ENCODE peak calls at places on chromosomes 6 and 20, in seven cellular contexts. One of them, this sample, is unnamed. For H3K27me3, the result is how much of the 10 kb centered on the place peaks cover.

GRCh38 chr20:61630816-61631215 is 378.8 kb downstream of the CDH4 start:
- DNase-seq in IMR-90: no peak
- DNase-seq in neuronal stem cell: no peak
- DNase-seq in trophoblast cell: no peak
- DNase-seq in H1: no peak
- DNase-seq in mesenchymal stem cell: no peak
- DNase-seq in mesendoderm: no peak
- DNase-seq in this sample: no peak

GRCh38 chr6:45795678-45796077 is 220.0 kb downstream of the CLIC5 start:
- DNase-seq in neuronal stem cell: no peak
- DNase-seq in H1: no peak
- DNase-seq in mesenchymal stem cell: no peak
- DNase-seq in IMR-90: peak
- DNase-seq in mesendoderm: no peak
- DNase-seq in trophoblast cell: no peak
- DNase-seq in this sample: no peak

GRCh38 chr6:5981274-5982026 is 25.3 kb downstream of the NRN1 start:
- DNase-seq in mesendoderm: no peak
- DNase-seq in H1: no peak
- DNase-seq in mesenchymal stem cell: no peak
- DNase-seq in neuronal stem cell: no peak
- DNase-seq in trophoblast cell: no peak
- DNase-seq in IMR-90: peak
- DNase-seq in this sample: no peak

GRCh38 chr20:21002486-21002885 is 103.7 kb downstream of the LINC00237 start:
- DNase-seq in mesendoderm: no peak
- DNase-seq in mesenchymal stem cell: no peak
- DNase-seq in neuronal stem cell: no peak
- DNase-seq in H1: no peak
- DNase-seq in trophoblast cell: no peak
- DNase-seq in IMR-90: no peak
- DNase-seq in this sample: no peak

GRCh38 chr20:63955281-63955845 is 853 bp downstream of the UCKL1 start:
- DNase-seq in H1: peak
- DNase-seq in trophoblast cell: no peak
- DNase-seq in neuronal stem cell: no peak
- DNase-seq in mesendoderm: peak
- DNase-seq in mesenchymal stem cell: peak
- DNase-seq in IMR-90: no peak
- DNase-seq in this sample: no peak

GRCh38 chr6:12537389-12537788 is 179.2 kb upstream of the PHACTR1 start:
- DNase-seq in mesendoderm: peak
- DNase-seq in IMR-90: peak
- DNase-seq in trophoblast cell: no peak
- DNase-seq in neuronal stem cell: no peak
- DNase-seq in H1: no peak
- DNase-seq in mesenchymal stem cell: peak
- DNase-seq in this sample: no peak

GRCh38 chr20:38789503-38790209 is 15.8 kb upstream of the PPP1R16B start:
- DNase-seq in IMR-90: peak
- DNase-seq in H1: no peak
- DNase-seq in mesenchymal stem cell: peak
- DNase-seq in neuronal stem cell: no peak
- DNase-seq in trophoblast cell: no peak
- DNase-seq in mesendoderm: peak
- DNase-seq in this sample: no peak

GRCh38 chr6:24394777-24395437 is 7.8 kb upstream of the MRS2 start:
- DNase-seq in mesendoderm: no peak
- DNase-seq in IMR-90: peak
- DNase-seq in trophoblast cell: peak
- DNase-seq in mesenchymal stem cell: peak
- DNase-seq in H1: no peak
- DNase-seq in neuronal stem cell: no peak
- DNase-seq in this sample: no peak

GRCh38 chr6:69865126-69865525 is 1.2 kb upstream of the COL19A1 start:
- DNase-seq in trophoblast cell: no peak
- DNase-seq in mesendoderm: no peak
- DNase-seq in IMR-90: peak
- DNase-seq in mesenchymal stem cell: peak
- DNase-seq in H1: no peak
- DNase-seq in neuronal stem cell: no peak
- DNase-seq in this sample: no peak

GRCh38 chr20:55160022-55160421 is 684.6 kb downstream of the DOK5 start:
- DNase-seq in IMR-90: no peak
- DNase-seq in trophoblast cell: no peak
- DNase-seq in neuronal stem cell: no peak
- DNase-seq in mesendoderm: no peak
- DNase-seq in H1: no peak
- DNase-seq in mesenchymal stem cell: no peak
- DNase-seq in this sample: no peak

GRCh38 chr6:79810153-79810806 is 137.1 kb downstream of the ELOVL4 start:
- DNase-seq in trophoblast cell: no peak
- DNase-seq in mesenchymal stem cell: no peak
- DNase-seq in neuronal stem cell: peak
- DNase-seq in IMR-90: no peak
- DNase-seq in H1: no peak
- DNase-seq in mesendoderm: no peak
- DNase-seq in this sample: no peak

GRCh38 chr6:79813854-79814477 is 133.4 kb downstream of the ELOVL4 start:
- DNase-seq in neuronal stem cell: peak
- DNase-seq in trophoblast cell: peak
- DNase-seq in mesenchymal stem cell: peak
- DNase-seq in IMR-90: peak
- DNase-seq in H1: peak
- DNase-seq in mesendoderm: peak
- DNase-seq in this sample: peak

GRCh38 chr6:79812195-79812594 is 135.2 kb downstream of the ELOVL4 start:
- DNase-seq in mesendoderm: no peak
- DNase-seq in H1: no peak
- DNase-seq in mesenchymal stem cell: no peak
- DNase-seq in IMR-90: no peak
- DNase-seq in trophoblast cell: no peak
- DNase-seq in neuronal stem cell: no peak
- DNase-seq in this sample: peak

GRCh38 chr6:79810878-79811277 is 136.5 kb downstream of the ELOVL4 start:
- DNase-seq in mesenchymal stem cell: no peak
- DNase-seq in neuronal stem cell: peak
- DNase-seq in mesendoderm: no peak
- DNase-seq in trophoblast cell: no peak
- DNase-seq in H1: no peak
- DNase-seq in IMR-90: no peak
- DNase-seq in this sample: no peak

GRCh38 chr6:79813143-79813542 is 134.2 kb downstream of the ELOVL4 start:
- DNase-seq in trophoblast cell: no peak
- DNase-seq in neuronal stem cell: no peak
- DNase-seq in H1: no peak
- DNase-seq in IMR-90: no peak
- DNase-seq in mesendoderm: no peak
- DNase-seq in mesenchymal stem cell: no peak
- DNase-seq in this sample: no peak
- H2BK5ac ChIP-seq in trophoblast cell: no peak
- H2BK5ac ChIP-seq in neuronal stem cell: no peak
- H2BK5ac ChIP-seq in H1: no peak
- H2BK5ac ChIP-seq in IMR-90: no peak
- H2BK5ac ChIP-seq in mesendoderm: no peak
- H2BK5ac ChIP-seq in mesenchymal stem cell: no peak
- H2BK5ac ChIP-seq in this sample: no peak

DNA sequence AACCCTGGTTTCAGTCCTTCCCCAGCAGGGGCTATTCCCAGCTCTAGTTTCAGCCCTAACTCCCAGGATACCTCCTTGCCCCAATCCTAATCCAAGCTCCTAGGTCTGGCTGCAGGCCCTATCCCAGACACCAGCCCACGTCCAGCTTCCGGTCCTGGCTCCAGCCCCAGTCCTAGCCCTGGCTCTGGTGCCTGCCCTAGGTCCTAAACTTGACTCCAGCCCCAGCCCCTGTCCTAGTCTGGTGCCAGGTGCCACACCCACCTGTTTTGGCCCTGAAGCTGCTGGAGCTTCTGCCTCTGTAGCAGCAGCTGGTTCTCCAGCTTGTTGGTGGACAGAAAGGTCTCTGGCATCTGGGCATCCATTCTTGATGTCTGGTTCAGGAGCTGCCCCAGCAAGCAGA is 28.1 kb downstream of the ANGPT4 start:
- DNase-seq in IMR-90: no peak
- DNase-seq in mesenchymal stem cell: no peak
- DNase-seq in H1: no peak
- DNase-seq in mesendoderm: no peak
- DNase-seq in trophoblast cell: no peak
- DNase-seq in neuronal stem cell: no peak
- DNase-seq in this sample: no peak
- H3K27me3 ChIP-seq in IMR-90: under half
- H3K27me3 ChIP-seq in mesenchymal stem cell: half or more
- H3K27me3 ChIP-seq in H1: under half
- H3K27me3 ChIP-seq in mesendoderm: under half
- H3K27me3 ChIP-seq in trophoblast cell: under half
- H3K27me3 ChIP-seq in neuronal stem cell: under half
- H3K27me3 ChIP-seq in this sample: under half

GRCh38 chr20:58638467-58639181 is 12.5 kb upstream of the STX16 start:
- DNase-seq in H1: no peak
- DNase-seq in mesendoderm: no peak
- DNase-seq in trophoblast cell: no peak
- DNase-seq in mesenchymal stem cell: no peak
- DNase-seq in neuronal stem cell: no peak
- DNase-seq in IMR-90: no peak
- DNase-seq in this sample: no peak

GRCh38 chr20:58637466-58638198 is 13.5 kb upstream of the STX16 start:
- DNase-seq in trophoblast cell: no peak
- DNase-seq in mesendoderm: no peak
- DNase-seq in H1: no peak
- DNase-seq in mesenchymal stem cell: no peak
- DNase-seq in IMR-90: no peak
- DNase-seq in neuronal stem cell: no peak
- DNase-seq in this sample: no peak

GRCh38 chr20:58640446-58640845 is 10.6 kb upstream of the STX16 start:
- DNase-seq in mesenchymal stem cell: peak
- DNase-seq in trophoblast cell: peak
- DNase-seq in neuronal stem cell: no peak
- DNase-seq in mesendoderm: no peak
- DNase-seq in H1: no peak
- DNase-seq in IMR-90: peak
- DNase-seq in this sample: no peak

GRCh38 chr20:58636983-58637421 is 14.1 kb upstream of the STX16 start:
- DNase-seq in trophoblast cell: no peak
- DNase-seq in H1: no peak
- DNase-seq in IMR-90: no peak
- DNase-seq in mesenchymal stem cell: no peak
- DNase-seq in mesendoderm: peak
- DNase-seq in neuronal stem cell: peak
- DNase-seq in this sample: no peak

DNA sequence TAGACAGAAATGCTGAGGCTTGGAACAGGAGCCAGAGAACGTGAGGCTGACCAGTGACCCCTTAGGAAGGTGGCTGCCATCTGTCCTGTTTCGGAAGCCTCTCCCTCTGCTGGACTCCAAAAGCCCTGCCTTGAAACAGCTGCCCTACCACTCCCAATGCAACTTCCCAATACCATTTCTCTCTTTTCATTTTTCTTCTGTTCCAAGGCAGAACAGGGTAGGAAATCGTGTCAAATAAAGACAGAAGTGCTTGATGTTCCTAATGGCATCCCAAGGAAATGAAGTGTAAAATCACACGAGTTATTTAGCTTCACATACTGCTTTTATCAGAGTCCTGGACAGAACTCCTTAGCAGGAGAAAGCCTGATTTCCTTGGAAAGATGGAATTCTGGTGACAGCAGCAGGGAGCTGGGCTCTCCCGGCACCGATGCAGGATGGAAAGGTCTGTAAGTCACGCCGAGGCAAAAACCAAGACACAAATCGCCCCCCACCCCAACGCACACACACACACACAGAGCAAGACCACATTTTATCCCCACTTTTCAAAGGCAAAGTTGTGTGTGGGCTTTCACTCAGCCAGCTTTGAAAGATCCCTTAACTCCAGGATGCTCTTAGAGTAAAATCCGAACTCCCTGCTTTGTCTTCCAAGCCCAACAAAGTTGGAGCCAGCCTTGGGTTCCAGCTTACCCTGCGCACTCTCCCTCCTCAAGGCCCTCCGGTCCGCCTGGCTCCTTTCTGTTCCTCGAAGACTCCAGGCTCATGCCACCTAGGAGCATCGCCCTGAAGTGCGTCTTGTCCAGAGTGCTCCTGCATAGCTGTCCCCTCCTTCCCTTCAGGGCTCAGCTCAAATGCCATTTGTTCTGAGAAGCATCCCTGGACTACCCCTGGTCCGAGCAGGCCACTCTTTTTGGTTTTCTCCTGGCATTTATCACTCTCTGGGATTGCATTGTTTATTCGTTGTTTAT is 11.6 kb upstream of the STX16 start:
- DNase-seq in mesendoderm: no peak
- DNase-seq in IMR-90: no peak
- DNase-seq in H1: no peak
- DNase-seq in neuronal stem cell: no peak
- DNase-seq in trophoblast cell: no peak
- DNase-seq in mesenchymal stem cell: no peak
- DNase-seq in this sample: no peak
- H3K4me2 ChIP-seq in mesendoderm: no peak
- H3K4me2 ChIP-seq in IMR-90: no peak
- H3K4me2 ChIP-seq in H1: no peak
- H3K4me2 ChIP-seq in neuronal stem cell: no peak
- H3K4me2 ChIP-seq in trophoblast cell: no peak
- H3K4me2 ChIP-seq in mesenchymal stem cell: no peak
- H3K4me2 ChIP-seq in this sample: no peak

DNA sequence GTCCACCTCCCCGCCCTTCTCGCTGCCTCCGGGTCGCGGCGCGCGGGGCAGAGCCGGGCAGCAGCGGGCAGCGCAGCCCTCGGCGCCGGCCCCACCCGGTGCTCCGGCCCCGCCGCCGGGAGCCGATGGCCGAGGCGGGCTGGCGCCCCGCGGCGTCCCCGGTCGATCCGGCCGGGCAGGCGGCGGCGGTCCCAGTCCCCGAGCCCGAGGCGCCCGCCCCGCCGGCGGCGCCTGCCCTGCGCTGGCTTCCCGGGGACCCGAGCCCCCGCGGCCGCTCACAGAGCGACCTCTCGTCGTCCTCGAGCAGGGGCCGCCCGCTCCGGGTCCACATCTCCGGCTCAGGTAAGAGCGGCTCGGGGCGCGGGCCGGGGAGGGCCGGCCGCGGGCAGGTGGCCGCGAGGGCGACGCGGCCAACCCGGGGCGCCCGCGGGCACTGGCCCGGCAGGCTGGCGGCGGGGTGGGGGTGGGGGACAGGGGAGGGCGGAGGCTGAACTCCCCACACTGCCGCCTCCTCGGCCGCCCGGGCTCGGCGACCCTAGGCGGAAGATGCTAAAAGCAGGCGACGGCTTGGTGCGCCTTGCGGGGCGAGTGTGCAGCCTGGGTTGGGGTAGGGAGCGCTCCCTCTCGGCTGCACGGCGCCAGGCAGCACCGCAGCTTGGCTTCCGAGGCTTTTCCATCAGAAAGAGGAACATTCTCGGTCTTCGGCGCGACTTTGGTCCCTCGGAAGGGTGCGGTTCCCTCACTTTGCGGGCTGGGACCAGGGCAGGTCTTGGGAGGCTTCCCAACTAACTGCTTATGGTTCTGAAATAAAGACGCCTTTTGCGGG is 25.6 kb upstream of the FUCA2 start:
- DNase-seq in IMR-90: peak
- DNase-seq in mesendoderm: peak
- DNase-seq in mesenchymal stem cell: peak
- DNase-seq in H1: peak
- DNase-seq in trophoblast cell: peak
- DNase-seq in neuronal stem cell: peak
- DNase-seq in this sample: peak
- H2BK5ac ChIP-seq in IMR-90: peak
- H2BK5ac ChIP-seq in mesendoderm: no peak
- H2BK5ac ChIP-seq in mesenchymal stem cell: no peak
- H2BK5ac ChIP-seq in H1: no peak
- H2BK5ac ChIP-seq in trophoblast cell: no peak
- H2BK5ac ChIP-seq in neuronal stem cell: no peak
- H2BK5ac ChIP-seq in this sample: no peak